ENCODE peak calls at places on chromosomes 16 and 17, in nine cellular contexts. W is Peyer's patch, S is nephron progenitor cell, M is cardiac fibroblast, L is astrocyte of the spinal cord, I is fibroblast of the aortic adventitia, Q is testis, B is ovary, V is tibial artery. R is an unnamed sample.

GRCh38 chr16:61820398-61820797 is 215.8 kb downstream of the CDH8 start:
- DNase-seq in W (no peak), S (no peak), M (peak; percentile 5), L (peak; percentile 70), I (no peak), Q (no peak), B (no peak), V (no peak), R (no peak)

GRCh38 chr17:50258647-50259483 is 15.4 kb upstream of the TMEM92 start:
- DNase-seq in W (no peak), S (no peak), M (peak; percentile 22), L (peak; percentile 50), I (peak; percentile 74), Q (no peak), B (peak; percentile 44), V (peak; percentile 68), R (no peak)

GRCh38 chr17:68861602-68862001 is 93.6 kb downstream of the ABCA8 start:
- DNase-seq in W (no peak), S (no peak), M (peak; percentile 23), L (no peak), I (no peak), Q (no peak), B (no peak), V (no peak), R (no peak)

GRCh38 chr16:81531415-81531814 is 86.8 kb downstream of the CMIP start:
- DNase-seq in W (peak; percentile 84), S (no peak), M (no peak), L (no peak), I (no peak), Q (no peak), B (no peak), V (no peak), R (no peak)

GRCh38 chr16:23856345-23856744 is 20.6 kb downstream of the PRKCB start:
- DNase-seq in W (no peak), S (no peak), M (no peak), L (no peak), I (no peak), Q (no peak), B (no peak), V (no peak), R (no peak)

GRCh38 chr17:20280832-20281231 is 186.5 kb downstream of the LGALS9B start:
- DNase-seq in W (no peak), S (no peak), M (no peak), L (no peak), I (no peak), Q (no peak), B (no peak), V (no peak), R (no peak)

GRCh38 chr16:67664258-67664657 is 2.3 kb downstream of the ENKD1 start:
- DNase-seq in W (no peak), S (no peak), M (no peak), L (no peak), I (no peak), Q (no peak), B (no peak), V (no peak), R (no peak)

GRCh38 chr16:49280022-49280741 is 1.5 kb downstream of the CBLN1 start:
- DNase-seq in W (no peak), S (peak; percentile 83), M (no peak), L (no peak), I (no peak), Q (peak; percentile 30), B (no peak), V (no peak), R (no peak)

GRCh38 chr16:57910726-57911125 is 60.2 kb downstream of the CNGB1 start:
- DNase-seq in W (no peak), S (no peak), M (no peak), L (no peak), I (no peak), Q (no peak), B (no peak), V (no peak), R (no peak)

GRCh38 chr16:65828296-65828695 is 538.2 kb upstream of the CDH5 start:
- DNase-seq in W (no peak), S (peak; percentile 10), M (no peak), L (no peak), I (no peak), Q (no peak), B (no peak), V (no peak), R (no peak)

GRCh38 chr17:3004150-3004801 is 59.1 kb downstream of the OR1D5 start:
- DNase-seq in W (peak; percentile 98), S (no peak), M (peak; percentile 97), L (peak; percentile 94), I (peak; percentile 99), Q (peak; percentile 98), B (peak; percentile 100), V (peak; percentile 100), R (peak; percentile 41)

GRCh38 chr17:3004925-3005324 is 58.5 kb downstream of the OR1D5 start:
- DNase-seq in W (peak; percentile 30), S (no peak), M (no peak), L (no peak), I (no peak), Q (peak; percentile 33), B (no peak), V (peak; percentile 78), R (no peak)

GRCh38 chr17:3005696-3006095 is 57.7 kb downstream of the OR1D5 start:
- DNase-seq in W (peak; percentile 32), S (no peak), M (no peak), L (no peak), I (no peak), Q (no peak), B (no peak), V (no peak), R (no peak)

GRCh38 chr17:3003401-3004149 is 59.8 kb downstream of the OR1D5 start:
- DNase-seq in W (no peak), S (no peak), M (no peak), L (no peak), I (no peak), Q (no peak), B (peak; percentile 47), V (peak; percentile 77), R (no peak)

DNA sequence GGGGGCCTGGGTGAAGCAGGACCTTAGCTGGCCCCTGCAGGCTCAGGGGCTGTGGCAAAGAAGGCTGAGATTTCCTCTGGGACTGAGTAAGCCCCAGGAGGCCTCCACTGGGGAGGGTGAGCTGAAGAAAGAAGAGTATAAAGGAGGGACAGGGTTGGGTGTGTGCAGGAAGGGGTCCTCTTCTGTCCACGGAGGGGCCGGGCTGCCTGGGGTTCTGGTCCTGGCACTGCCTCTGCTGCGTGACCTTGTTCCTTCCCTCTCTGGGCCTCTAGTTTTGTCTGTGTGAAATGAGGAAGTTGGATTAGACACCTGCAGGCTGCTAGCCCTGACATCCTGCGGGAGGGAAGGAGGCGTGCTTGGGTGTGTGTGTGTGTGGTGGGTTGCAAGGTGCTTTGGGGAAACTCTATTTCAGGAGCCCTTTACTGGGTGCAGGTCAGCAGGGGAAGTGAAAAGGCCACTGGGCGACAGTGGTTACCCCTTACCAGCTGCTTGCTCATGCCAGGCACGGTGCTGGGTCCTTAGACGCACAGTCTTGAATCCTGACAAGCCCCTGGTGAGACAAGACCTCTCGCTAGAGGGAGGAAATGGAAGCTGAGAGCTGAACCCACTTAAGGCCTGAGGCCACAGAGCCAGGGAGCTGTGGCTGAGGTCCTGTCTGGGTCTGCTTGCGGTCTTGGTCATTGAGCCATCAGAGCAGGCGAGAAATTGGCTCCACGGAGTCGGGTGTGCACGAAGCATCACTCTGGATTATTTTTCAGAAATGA is 60.7 kb downstream of the OR1D5 start:
- DNase-seq in W (peak; percentile 49), S (no peak), M (no peak), L (no peak), I (no peak), Q (no peak), B (no peak), V (peak; percentile 63), R (no peak)
- TF ChIP-seq CTCF in W (no peak), S (no peak), M (no peak), L (no peak), I (no peak), Q (no peak), B (no peak), V (no peak), R (no peak)

GRCh38 chr16:87575027-87575804 is 27.1 kb upstream of the JPH3 start:
- DNase-seq in W (no peak), S (peak; percentile 61), M (no peak), L (no peak), I (no peak), Q (peak; percentile 46), B (no peak), V (no peak), R (no peak)
- TF ChIP-seq CTCF in W (no peak), S (peak; percentile 27), M (no peak), L (no peak), I (no peak), Q (no peak), B (no peak), V (no peak), R (no peak)

DNA sequence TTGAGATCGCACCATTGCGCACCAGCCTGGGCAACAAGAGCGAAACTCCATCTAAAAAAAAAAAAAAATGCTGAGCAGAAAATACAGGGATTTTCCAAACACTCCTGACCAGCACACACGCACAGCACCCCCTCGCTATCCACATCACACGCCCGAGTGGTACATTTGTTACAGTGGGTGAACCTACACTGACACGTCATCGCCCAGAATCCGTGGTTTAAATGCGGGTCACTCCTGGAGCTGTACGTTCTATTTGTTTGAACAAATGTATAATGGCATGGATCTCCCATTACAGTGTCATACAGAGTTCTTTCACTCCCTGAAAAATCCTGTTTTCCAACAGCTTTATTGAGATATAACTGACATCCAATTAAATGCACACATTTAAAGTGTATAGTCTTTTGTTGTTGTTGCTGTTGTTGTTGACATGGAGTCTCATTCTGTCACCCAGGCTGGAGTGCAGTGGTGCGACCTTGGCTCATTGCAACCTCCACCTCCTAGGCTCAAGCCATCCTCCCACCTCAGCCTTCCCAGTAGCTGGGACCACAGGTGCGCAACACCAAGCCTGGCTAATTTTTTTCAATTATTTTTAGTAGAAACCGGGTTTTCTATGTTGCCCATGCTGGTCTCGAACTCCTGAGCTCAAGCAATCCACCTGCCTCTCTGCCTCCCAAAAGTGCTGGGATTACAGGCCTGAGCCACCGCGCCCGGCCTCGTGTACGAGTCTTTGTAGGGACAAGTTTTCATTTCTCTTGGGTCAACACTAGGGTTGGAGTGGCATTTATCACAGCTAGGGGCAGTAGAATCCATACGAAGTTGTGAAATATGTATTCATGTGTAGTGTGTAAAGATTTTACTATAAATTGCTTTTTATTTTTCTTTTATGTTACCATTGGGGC is 4.4 kb upstream of the CARHSP1 start:
- DNase-seq in W (no peak), S (no peak), M (no peak), L (no peak), I (no peak), Q (no peak), B (no peak), V (no peak), R (no peak)
- TF ChIP-seq CTCF in W (no peak), S (no peak), M (peak; percentile 26), L (peak; percentile 6), I (peak; percentile 14), Q (no peak), B (no peak), V (no peak), R (no peak)

DNA sequence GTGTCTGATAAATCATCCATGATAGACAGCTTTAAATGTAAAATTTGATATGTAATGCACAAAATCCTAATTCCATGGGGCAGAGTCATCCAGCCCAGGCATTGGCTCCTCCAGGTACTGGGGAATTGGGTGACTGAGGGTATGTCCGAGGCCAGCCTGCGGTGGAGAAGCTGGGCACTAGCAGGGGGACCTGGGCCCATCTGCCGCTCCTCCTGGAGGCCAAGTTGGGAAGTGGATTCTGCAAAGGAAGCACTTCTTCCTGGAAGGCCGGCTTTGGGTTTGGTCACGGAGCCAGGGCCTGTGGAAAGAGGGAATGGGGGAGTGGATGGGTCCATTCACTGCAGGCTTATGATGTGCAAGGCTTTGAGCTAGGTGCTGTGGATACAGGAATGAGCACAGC is 85.8 kb downstream of the GNAO1 start:
- DNase-seq in W (no peak), S (peak; percentile 51), M (no peak), L (no peak), I (no peak), Q (no peak), B (no peak), V (peak; percentile 53), R (no peak)
- TF ChIP-seq CTCF in W (no peak), S (peak; percentile 46), M (no peak), L (peak; percentile 32), I (peak; percentile 15), Q (no peak), B (no peak), V (no peak), R (no peak)

R was measured in natural killer cell.